ENCODE peak calls at places on chromosomes 6 and 20, in six cellular contexts. X is AG08396; T is ACHN; M is GF-D8; Q is activated T-helper 1 cell treated with anti-CD3 and anti-CD28 coated beads, Interleukin-2, amount 50 U/mL, for 16 hours; L is naive thymus-derived CD8-positive, alpha-beta T cell. E is an unnamed sample.

GRCh38 chr6:73983367-73983766 is 287.4 kb downstream of the CD109 start:
- DNase-seq in X (peak), T (no peak), M (no peak), Q (no peak), L (no peak), E (peak)

GRCh38 chr20:20412750-20413149 is 44.8 kb downstream of the INSM1 start:
- DNase-seq in X (no peak), T (no peak), M (no peak), Q (no peak), L (no peak), E (no peak)

GRCh38 chr20:32333181-32333987 is 24.7 kb upstream of the ASXL1 start:
- DNase-seq in X (no peak), T (no peak), M (no peak), Q (no peak), L (no peak), E (no peak)

GRCh38 chr6:126983779-126984178 is 134.7 kb upstream of the RSPO3 start:
- DNase-seq in X (no peak), T (no peak), M (no peak), Q (no peak), L (no peak), E (no peak)

GRCh38 chr6:37761872-37762271 is 57.7 kb upstream of the ZFAND3 start:
- DNase-seq in X (no peak), T (no peak), M (no peak), Q (no peak), L (no peak), E (peak)

GRCh38 chr20:23122321-23122720 is 36.2 kb upstream of the CD93 start:
- DNase-seq in X (no peak), T (no peak), M (no peak), Q (no peak), L (no peak), E (no peak)

GRCh38 chr20:44703183-44703925 is 11.8 kb upstream of the CCN5 start:
- DNase-seq in X (no peak), T (no peak), M (no peak), Q (no peak), L (no peak), E (no peak)

GRCh38 chr6:90485615-90486277 is 101.1 kb downstream of the MAP3K7 start:
- DNase-seq in X (no peak), T (no peak), M (no peak), Q (no peak), L (no peak), E (no peak)

GRCh38 chr6:133093957-133094356 is 147.2 kb upstream of the EYA4 start:
- DNase-seq in X (no peak), T (no peak), M (no peak), Q (no peak), L (no peak), E (no peak)

GRCh38 chr6:37242429-37243052 is 15.0 kb upstream of the TBC1D22B start:
- DNase-seq in X (peak), T (peak), M (no peak), Q (no peak), L (no peak), E (peak)

GRCh38 chr6:3644613-3645012 is 106.9 kb downstream of the PXDC1 start:
- DNase-seq in X (no peak), T (no peak), M (no peak), Q (no peak), L (no peak), E (no peak)

GRCh38 chr20:38139919-38140753 is 24.9 kb downstream of the TGM2 start:
- DNase-seq in X (no peak), T (no peak), M (peak), Q (no peak), L (no peak), E (no peak)

GRCh38 chr6:47414517-47415167 is 62.9 kb upstream of the CD2AP start:
- DNase-seq in X (peak), T (peak), M (no peak), Q (no peak), L (peak), E (peak)

GRCh38 chr6:147530132-147531060 is 21.9 kb downstream of the SAMD5 start:
- DNase-seq in X (no peak), T (no peak), M (peak), Q (no peak), L (no peak), E (peak)

GRCh38 chr20:21509597-21510331 is 4.1 kb downstream of the NKX2-2 start:
- DNase-seq in X (peak), T (peak), M (no peak), Q (no peak), L (no peak), E (no peak)

GRCh38 chr6:52598123-52598823 is 21.4 kb upstream of the TRAM2 start:
- DNase-seq in X (peak), T (peak), M (no peak), Q (no peak), L (peak), E (peak)

GRCh38 chr6:4637691-4638433 is 138.3 kb upstream of the CDYL start:
- DNase-seq in X (peak), T (peak), M (no peak), Q (no peak), L (no peak), E (peak)

GRCh38 chr6:130534627-130535026 is 168.8 kb downstream of the TMEM200A start:
- DNase-seq in X (no peak), T (no peak), M (no peak), Q (no peak), L (no peak), E (no peak)

GRCh38 chr6:127956260-127956888 is 55.5 kb upstream of the THEMIS start:
- DNase-seq in X (no peak), T (peak), M (no peak), Q (no peak), L (no peak), E (no peak)

GRCh38 chr6:170290306-170291128 is at the start of gene DLL1:
- DNase-seq in X (peak), T (peak), M (no peak), Q (no peak), L (peak), E (no peak)

GRCh38 chr20:31705191-31705590 is 17.5 kb downstream of the BCL2L1 start:
- DNase-seq in X (no peak), T (no peak), M (no peak), Q (no peak), L (no peak), E (no peak)

E was measured in renal cortical epithelial cell.